ENCODE peak calls at places on chromosomes 12 and 14, in eight cellular contexts. L is stimulated activated naive CD4-positive, alpha-beta T cell; S is activated naive CD8-positive, alpha-beta T cell treated with anti-CD3 and anti-CD28 coated beads, Interleukin-2, amount 50 U/mL, for 16 hours; F is hypothalamus; N is coronary artery; P is esophagus muscularis mucosa; D is WTC11; T is iPS-NIHi11. G is an unnamed sample.

GRCh38 chr12:98154850-98155249 is 360.5 kb upstream of the TMPO start:
- DNase-seq in L (no peak), S (no peak), F (no peak), N (no peak), P (peak; percentile 53), D (peak; percentile 57), T (peak; percentile 45), G (peak; percentile 27)

GRCh38 chr12:103783744-103784664 is 57.0 kb downstream of the NT5DC3 start:
- DNase-seq in L (no peak), S (no peak), F (no peak), N (no peak), P (no peak), D (no peak), T (no peak), G (no peak)

GRCh38 chr12:89211456-89211855 is 140.8 kb downstream of the DUSP6 start:
- DNase-seq in L (no peak), S (no peak), F (no peak), N (no peak), P (no peak), D (no peak), T (no peak), G (peak; percentile 42)

GRCh38 chr12:121512561-121512960 is 68.3 kb downstream of the KDM2B start:
- DNase-seq in L (no peak), S (no peak), F (no peak), N (no peak), P (no peak), D (no peak), T (no peak), G (peak; percentile 28)

GRCh38 chr14:40985584-40985983 is 621.1 kb upstream of the LRFN5 start:
- DNase-seq in L (no peak), S (no peak), F (no peak), N (no peak), P (no peak), D (no peak), T (no peak), G (no peak)

GRCh38 chr12:2251485-2252179 is 198.8 kb downstream of the CACNA1C start:
- DNase-seq in L (no peak), S (no peak), F (no peak), N (no peak), P (no peak), D (no peak), T (no peak), G (no peak)

GRCh38 chr14:90839889-90840266 is 23.6 kb upstream of the TTC7B start:
- DNase-seq in L (no peak), S (no peak), F (no peak), N (no peak), P (peak; percentile 55), D (no peak), T (no peak), G (no peak)

GRCh38 chr14:62138593-62138992 is 376.4 kb downstream of the SNAPC1 start:
- DNase-seq in L (no peak), S (no peak), F (no peak), N (no peak), P (no peak), D (no peak), T (peak; percentile 10), G (no peak)

GRCh38 chr12:2537868-2538541 is 256.8 kb upstream of the FKBP4 start:
- DNase-seq in L (no peak), S (no peak), F (no peak), N (no peak), P (no peak), D (no peak), T (no peak), G (no peak)

GRCh38 chr12:11805680-11806079 is 156.2 kb downstream of the ETV6 start:
- DNase-seq in L (no peak), S (no peak), F (no peak), N (no peak), P (no peak), D (no peak), T (no peak), G (no peak)

GRCh38 chr12:65892905-65893304 is 68.6 kb downstream of the HMGA2 start:
- DNase-seq in L (no peak), S (no peak), F (no peak), N (no peak), P (no peak), D (no peak), T (no peak), G (peak; percentile 89)

GRCh38 chr12:46874642-46875041 is 48.8 kb upstream of the SLC38A4 start:
- DNase-seq in L (no peak), S (no peak), F (no peak), N (no peak), P (no peak), D (no peak), T (no peak), G (no peak)

GRCh38 chr14:92692822-92693226 is 55.6 kb downstream of the LGMN start:
- DNase-seq in L (peak; percentile 20), S (no peak), F (peak; percentile 30), N (no peak), P (no peak), D (no peak), T (no peak), G (peak; percentile 45)

GRCh38 chr14:52025310-52025709 is 36.0 kb downstream of the RTRAF start:
- DNase-seq in L (no peak), S (no peak), F (no peak), N (no peak), P (no peak), D (no peak), T (no peak), G (peak; percentile 39)

GRCh38 chr14:20956376-20956976 is 1.2 kb downstream of the RNASE2 start:
- DNase-seq in L (no peak), S (no peak), F (no peak), N (no peak), P (no peak), D (no peak), T (no peak), G (no peak)

GRCh38 chr12:34601689-34602088 is 579.4 kb downstream of the ALG10 start:
- DNase-seq in L (no peak), S (no peak), F (no peak), N (peak; percentile 40), P (no peak), D (no peak), T (no peak), G (no peak)

GRCh38 chr12:52506858-52507715 is 13.1 kb downstream of the KRT5 start:
- DNase-seq in L (no peak), S (no peak), F (no peak), N (no peak), P (peak; percentile 81), D (no peak), T (peak; percentile 75), G (peak; percentile 55)

GRCh38 chr12:89984846-89985245 is 276.2 kb upstream of the ATP2B1 start:
- DNase-seq in L (no peak), S (no peak), F (no peak), N (no peak), P (no peak), D (no peak), T (no peak), G (no peak)

GRCh38 chr14:74882103-74882920 is 596 bp downstream of the DLST start:
- DNase-seq in L (peak; percentile 66), S (peak; percentile 20), F (no peak), N (no peak), P (no peak), D (no peak), T (no peak), G (peak; percentile 45)

GRCh38 chr14:49975799-49976198 is 82.9 kb downstream of the ARF6 start:
- DNase-seq in L (no peak), S (no peak), F (no peak), N (no peak), P (no peak), D (no peak), T (no peak), G (no peak)

GRCh38 chr14:49586673-49587460 is 687 bp upstream of the RPS29 start:
- DNase-seq in L (no peak), S (no peak), F (no peak), N (no peak), P (no peak), D (peak; percentile 39), T (peak; percentile 26), G (peak; percentile 64)

GRCh38 chr12:91037301-91037700 is 20.5 kb downstream of the KERA start:
- DNase-seq in L (no peak), S (no peak), F (no peak), N (no peak), P (no peak), D (no peak), T (no peak), G (no peak)

GRCh38 chr12:103884316-103884715 is 43.3 kb upstream of the NT5DC3 start:
- DNase-seq in L (no peak), S (no peak), F (no peak), N (no peak), P (no peak), D (no peak), T (peak; percentile 45), G (peak; percentile 30)

GRCh38 chr12:26469801-26470200 is 274.4 kb downstream of the SSPN start:
- DNase-seq in L (no peak), S (no peak), F (no peak), N (no peak), P (no peak), D (no peak), T (no peak), G (no peak)

GRCh38 chr12:105822131-105823103 is 316.3 kb downstream of the NUAK1 start:
- DNase-seq in L (no peak), S (no peak), F (no peak), N (no peak), P (no peak), D (no peak), T (no peak), G (no peak)

GRCh38 chr12:19808371-19808770 is 369.1 kb downstream of the AEBP2 start:
- DNase-seq in L (no peak), S (no peak), F (no peak), N (no peak), P (no peak), D (no peak), T (no peak), G (no peak)

GRCh38 chr12:26121841-26122680 is 2.8 kb downstream of the BHLHE41 start:
- DNase-seq in L (peak; percentile 7), S (no peak), F (no peak), N (no peak), P (peak; percentile 86), D (peak; percentile 31), T (peak; percentile 39), G (no peak)

GRCh38 chr14:95313707-95314106 is 6.0 kb downstream of the CLMN start:
- DNase-seq in L (no peak), S (no peak), F (peak; percentile 24), N (peak; percentile 85), P (no peak), D (no peak), T (no peak), G (peak; percentile 66)

GRCh38 chr12:93449277-93449676 is 7.5 kb upstream of the UBE2N start:
- DNase-seq in L (no peak), S (no peak), F (no peak), N (no peak), P (no peak), D (no peak), T (no peak), G (no peak)

GRCh38 chr12:112294793-112295192 is 87.4 kb downstream of the HECTD4 start:
- DNase-seq in L (no peak), S (no peak), F (no peak), N (no peak), P (no peak), D (no peak), T (no peak), G (no peak)

GRCh38 chr12:47920913-47921312 is 16.1 kb upstream of the VDR start:
- DNase-seq in L (no peak), S (no peak), F (no peak), N (no peak), P (peak; percentile 53), D (no peak), T (no peak), G (no peak)

GRCh38 chr14:50342211-50343080 is 30.3 kb downstream of the DMAC2L start:
- DNase-seq in L (no peak), S (no peak), F (peak; percentile 17), N (no peak), P (peak; percentile 90), D (peak; percentile 50), T (peak; percentile 59), G (peak; percentile 78)

GRCh38 chr12:122293081-122293480 is 26.8 kb upstream of the VPS33A start:
- DNase-seq in L (no peak), S (no peak), F (no peak), N (no peak), P (no peak), D (no peak), T (no peak), G (no peak)

GRCh38 chr12:25557830-25558436 is 4.8 kb upstream of the LMNTD1 start:
- DNase-seq in L (no peak), S (no peak), F (no peak), N (no peak), P (no peak), D (peak; percentile 12), T (peak; percentile 22), G (peak; percentile 25)

G was measured in Daoy.